ENCODE peak calls at places on chromosomes 2 and 18, in six cellular contexts. V, Z, F, R, N and M are unnamed samples.

GRCh38 chr2:165054667-165055066 is 99.3 kb upstream of the SLC38A11 start:
- DNase-seq in F (no peak), R (no peak), V (no peak), Z (no peak), N (no peak), M (no peak)

GRCh38 chr18:28478531-28478930 is 301.6 kb upstream of the CDH2 start:
- DNase-seq in N (no peak), R (no peak), F (no peak), Z (no peak), V (no peak), M (no peak)

GRCh38 chr2:128789776-128790455 is 471.2 kb upstream of the HS6ST1 start:
- DNase-seq in F (no peak), Z (no peak), R (no peak), N (peak; percentile 33), V (peak; percentile 24), M (no peak)

GRCh38 chr2:126852361-126852760 is 46.3 kb upstream of the TEX51 start:
- DNase-seq in F (no peak), V (no peak), Z (no peak), R (no peak), N (no peak), M (no peak)

GRCh38 chr2:119126650-119127049 is 31.9 kb downstream of the C1QL2 start:
- DNase-seq in N (peak; percentile 90), V (peak; percentile 95), Z (peak; percentile 92), R (peak; percentile 21), F (peak; percentile 48), M (no peak)

GRCh38 chr18:8688857-8689256 is 16.5 kb upstream of the MTCL1 start:
- DNase-seq in V (no peak), R (no peak), F (no peak), Z (no peak), N (no peak), M (no peak)

GRCh38 chr2:133718688-133719201 is 150.5 kb upstream of the NCKAP5 start:
- DNase-seq in R (no peak), Z (no peak), F (no peak), N (no peak), V (no peak), M (peak; percentile 88)

GRCh38 chr2:105734762-105735538 is 9.8 kb upstream of the NCK2 start:
- DNase-seq in Z (no peak), V (no peak), N (no peak), R (no peak), F (no peak), M (peak; percentile 57)

GRCh38 chr2:29273704-29274611 is 158.7 kb downstream of the CLIP4 start:
- DNase-seq in V (no peak), Z (peak; percentile 29), N (no peak), R (no peak), F (no peak), M (no peak)

GRCh38 chr2:207812058-207812857 is 42.6 kb upstream of the FZD5 start:
- DNase-seq in R (no peak), N (no peak), F (no peak), Z (no peak), V (no peak), M (no peak)

GRCh38 chr2:224545884-224546644 is 39.1 kb downstream of the CUL3 start:
- DNase-seq in R (peak; percentile 45), N (no peak), Z (no peak), F (no peak), V (no peak), M (peak; percentile 87)

GRCh38 chr2:227748079-227748478 is 2.4 kb downstream of the SCYGR8 start:
- DNase-seq in R (peak; percentile 60), F (no peak), N (peak; percentile 82), V (peak; percentile 73), Z (peak; percentile 66), M (no peak)

GRCh38 chr2:127630409-127631183 is 15.4 kb upstream of the GPR17 start:
- DNase-seq in Z (no peak), N (no peak), F (no peak), V (no peak), R (no peak), M (no peak)

GRCh38 chr18:3283253-3283863 is 21.4 kb downstream of the MYL12B start:
- DNase-seq in V (no peak), R (no peak), N (no peak), F (no peak), Z (no peak), M (no peak)

GRCh38 chr2:75622500-75622899 is 24.1 kb upstream of the MRPL19 start:
- DNase-seq in V (no peak), F (no peak), Z (no peak), N (no peak), R (no peak), M (no peak)

GRCh38 chr2:141055526-141055925 is 1075.3 kb downstream of the LRP1B start:
- DNase-seq in Z (no peak), R (no peak), V (no peak), F (no peak), N (no peak), M (peak; percentile 84)

GRCh38 chr2:236166781-236167296 is 1.3 kb downstream of the GBX2 start:
- DNase-seq in F (no peak), V (no peak), R (no peak), N (peak; percentile 63), Z (no peak), M (no peak)

GRCh38 chr2:186572705-186573104 is 17.2 kb upstream of the ITGAV start:
- DNase-seq in N (no peak), Z (no peak), V (no peak), R (no peak), F (no peak), M (no peak)
- H2AK5ac ChIP-seq in N (no peak overlapping the region), Z (no peak overlapping the region), V (no peak overlapping the region), R (peak overlapping the region; percentile 60), F (no peak overlapping the region), M (peak overlapping the region; percentile 13)

DNA sequence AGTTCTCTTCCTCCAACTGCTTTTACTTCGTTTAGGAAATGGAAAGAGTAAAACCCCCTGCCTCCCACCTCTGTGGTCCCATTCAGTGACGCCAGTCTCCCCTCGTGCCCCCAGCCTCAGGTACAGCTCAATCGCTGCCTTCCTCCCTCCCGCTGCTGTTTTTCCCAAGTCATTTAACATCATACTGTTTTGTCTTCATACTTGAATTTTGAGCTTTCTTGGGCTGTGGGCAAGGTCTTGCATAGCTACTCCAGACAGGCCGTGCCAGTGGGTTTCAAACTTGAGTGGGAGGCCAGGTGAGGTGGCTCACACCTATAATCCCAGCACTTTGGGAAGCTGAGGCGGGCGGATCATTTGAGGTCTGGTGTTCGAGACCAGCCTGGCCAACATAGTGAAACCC is 155.3 kb downstream of the TANC1 start:
- DNase-seq in R (no peak), N (peak; percentile 26), V (no peak), Z (no peak), F (no peak), M (no peak)
- H3K4ac ChIP-seq in R (no peak overlapping the region), N (no peak overlapping the region), V (no peak overlapping the region), Z (no peak overlapping the region), F (no peak overlapping the region), M (peak overlapping the region; percentile 79)

GRCh38 chr2:191249131-191249813 is 4.1 kb downstream of the MYO1B start:
- DNase-seq in R (no peak), N (no peak), Z (no peak), F (no peak), V (no peak), M (peak; percentile 64)
- H2AK5ac ChIP-seq in R (no peak overlapping the region), N (no peak overlapping the region), Z (no peak overlapping the region), F (no peak overlapping the region), V (no peak overlapping the region), M (peak overlapping the region; percentile 20)

DNA sequence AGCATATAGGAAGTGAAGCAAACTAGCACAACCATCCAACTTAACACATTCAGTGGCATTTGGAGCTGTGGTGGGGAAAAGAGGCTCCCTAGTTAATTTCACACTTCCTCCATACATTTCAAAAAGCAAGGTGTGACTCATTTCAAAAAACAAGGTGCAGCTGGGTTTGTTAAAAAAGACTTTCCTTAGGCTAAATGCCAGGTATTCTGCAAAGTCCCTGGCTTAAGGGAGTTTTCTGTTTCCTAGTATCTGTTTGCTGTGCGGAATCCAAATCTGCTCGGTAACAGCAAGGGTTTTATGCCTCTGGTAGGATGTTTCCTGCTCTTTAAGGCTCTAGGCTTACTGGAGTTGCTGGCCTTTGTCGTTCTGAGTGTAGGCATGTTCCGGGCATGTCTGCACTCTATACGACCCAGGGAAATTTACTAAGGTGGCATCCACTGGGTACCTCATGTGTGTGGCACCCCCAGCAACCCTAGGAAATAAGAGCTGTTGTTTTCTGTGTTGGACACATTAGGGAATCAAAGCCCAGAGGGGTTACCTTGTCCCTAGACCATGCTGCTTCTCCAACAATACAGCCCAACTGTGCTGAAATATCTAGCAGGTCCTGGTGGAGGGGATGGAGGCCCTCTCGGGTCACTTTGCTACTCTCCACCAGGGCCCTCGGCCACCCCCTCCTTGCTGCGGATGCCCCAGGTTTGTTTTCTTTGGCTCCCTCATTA is 635 bp upstream of the MSGN1 start:
- DNase-seq in R (no peak), F (no peak), Z (peak; percentile 32), V (peak; percentile 36), N (no peak), M (no peak)
- H3K4ac ChIP-seq in R (no peak overlapping the region), F (no peak overlapping the region), Z (no peak overlapping the region), V (no peak overlapping the region), N (peak overlapping the region; percentile 23), M (no peak overlapping the region)